ENCODE peak calls at places on chromosomes 4 and X, in five cellular contexts. H is brain microvascular endothelial cell, Y is DND-41, K is transverse colon, L is bronchial epithelial cell. Z is an unnamed sample.

GRCh38 chr4:153651041-153651960 is 32.8 kb upstream of the TLR2 start:
- DNase-seq in H (peak), Y (peak), K (peak), L (peak), Z (no peak)

GRCh38 chr4:42237010-42237409 is 84.6 kb upstream of the BEND4 start:
- DNase-seq in H (no peak), Y (no peak), K (no peak), L (no peak), Z (no peak)

GRCh38 chrX:130171446-130172126 is at the start of gene RAB33A:
- DNase-seq in H (no peak), Y (peak), K (peak), L (no peak), Z (peak)

GRCh38 chrX:4263005-4263404 is 549.6 kb upstream of the PRKX start:
- DNase-seq in H (no peak), Y (no peak), K (no peak), L (peak), Z (peak)

GRCh38 chr4:140743194-140743931 is 12.8 kb downstream of the TBC1D9 start:
- DNase-seq in H (no peak), Y (no peak), K (peak), L (peak), Z (no peak)

GRCh38 chr4:96599752-96600151 is 759.9 kb downstream of the PDHA2 start:
- DNase-seq in H (no peak), Y (no peak), K (no peak), L (no peak), Z (no peak)

GRCh38 chr4:79964020-79964714 is 108.9 kb downstream of the ANTXR2 start:
- DNase-seq in H (no peak), Y (no peak), K (no peak), L (no peak), Z (no peak)

GRCh38 chr4:6366581-6366980 is 96.9 kb downstream of the WFS1 start:
- DNase-seq in H (no peak), Y (no peak), K (no peak), L (no peak), Z (no peak)

GRCh38 chr4:15893967-15894366 is 44.6 kb downstream of the FGFBP1 start:
- DNase-seq in H (peak), Y (no peak), K (no peak), L (peak), Z (peak)

GRCh38 chrX:25083661-25084060 is 67.9 kb upstream of the ARX start:
- DNase-seq in H (no peak), Y (no peak), K (no peak), L (peak), Z (no peak)

GRCh38 chr4:88846232-88846790 is 148.7 kb upstream of the NAP1L5 start:
- DNase-seq in H (no peak), Y (no peak), K (no peak), L (peak), Z (no peak)

GRCh38 chr4:10690185-10690907 is 5.8 kb upstream of the CLNK start:
- DNase-seq in H (no peak), Y (no peak), K (no peak), L (no peak), Z (no peak)

GRCh38 chr4:6141554-6141953 is 58.8 kb downstream of the JAKMIP1 start:
- DNase-seq in H (no peak), Y (no peak), K (no peak), L (no peak), Z (no peak)

GRCh38 chrX:120305531-120306145 is 5.6 kb downstream of the TMEM255A start:
- DNase-seq in H (peak), Y (no peak), K (no peak), L (no peak), Z (no peak)

GRCh38 chr4:139054791-139055376 is 39.3 kb downstream of the NOCT start:
- DNase-seq in H (no peak), Y (no peak), K (no peak), L (no peak), Z (no peak)

GRCh38 chr4:125486354-125486753 is 171.6 kb downstream of the FAT4 start:
- DNase-seq in H (no peak), Y (no peak), K (no peak), L (no peak), Z (no peak)

GRCh38 chr4:159185593-159186023 is 82.7 kb downstream of the RAPGEF2 start:
- DNase-seq in H (no peak), Y (no peak), K (no peak), L (peak), Z (no peak)

GRCh38 chrX:39242187-39242586 is 440.9 kb downstream of the MID1IP1 start:
- DNase-seq in H (no peak), Y (peak), K (peak), L (peak), Z (peak)

GRCh38 chr4:172129593-172129992 is 316.4 kb downstream of the GALNTL6 start:
- DNase-seq in H (no peak), Y (no peak), K (no peak), L (no peak), Z (no peak)

GRCh38 chrX:65985211-65985610 is 54.7 kb downstream of the VSIG4 start:
- DNase-seq in H (no peak), Y (no peak), K (no peak), L (no peak), Z (no peak)

GRCh38 chr4:159884989-159885388 is 782.1 kb downstream of the RAPGEF2 start:
- DNase-seq in H (no peak), Y (no peak), K (no peak), L (no peak), Z (no peak)

GRCh38 chrX:154485150-154486051 is 1.0 kb downstream of the UBL4A start:
- DNase-seq in H (no peak), Y (no peak), K (no peak), L (no peak), Z (no peak)

GRCh38 chr4:8774071-8774470 is 97.6 kb downstream of the HMX1 start:
- DNase-seq in H (no peak), Y (no peak), K (no peak), L (no peak), Z (no peak)

GRCh38 chrX:102154900-102155805 is 624 bp downstream of the BEX5 start:
- DNase-seq in H (no peak), Y (no peak), K (peak), L (peak), Z (peak)

GRCh38 chr4:169756971-169757574 is 671 bp downstream of the HPF1 start:
- DNase-seq in H (no peak), Y (no peak), K (no peak), L (no peak), Z (no peak)

GRCh38 chr4:145804134-145804533 is 124.2 kb downstream of the C4orf51 start:
- DNase-seq in H (peak), Y (no peak), K (no peak), L (peak), Z (no peak)

GRCh38 chr4:39544580-39545315 is 17.5 kb upstream of the UGDH start:
- DNase-seq in H (no peak), Y (no peak), K (no peak), L (no peak), Z (no peak)

GRCh38 chr4:165678236-165678960 is 194.6 kb upstream of the TLL1 start:
- DNase-seq in H (no peak), Y (no peak), K (no peak), L (no peak), Z (no peak)

GRCh38 chr4:41196633-41197332 is 17.6 kb downstream of the APBB2 start:
- DNase-seq in H (no peak), Y (no peak), K (no peak), L (no peak), Z (no peak)

GRCh38 chr4:140504261-140504660 is 6.2 kb upstream of the MGAT4D start:
- DNase-seq in H (no peak), Y (no peak), K (no peak), L (no peak), Z (no peak)

GRCh38 chr4:147103403-147103946 is 157.8 kb upstream of the TTC29 start:
- DNase-seq in H (peak), Y (no peak), K (no peak), L (peak), Z (no peak)

GRCh38 chr4:1330761-1331590 is 16.0 kb upstream of the UVSSA start:
- DNase-seq in H (no peak), Y (no peak), K (no peak), L (no peak), Z (no peak)

GRCh38 chrX:129957241-129958099 is 25.0 kb upstream of the BCORL1 start:
- DNase-seq in H (no peak), Y (peak), K (peak), L (no peak), Z (peak)

GRCh38 chr4:165293927-165294649 is 33.4 kb upstream of the MSMO1 start:
- DNase-seq in H (no peak), Y (no peak), K (no peak), L (peak), Z (no peak)

GRCh38 chr4:111842336-111842735 is 302.9 kb upstream of the FAM241A start:
- DNase-seq in H (no peak), Y (no peak), K (no peak), L (peak), Z (no peak)

GRCh38 chr4:111849726-111850284 is 295.4 kb upstream of the FAM241A start:
- DNase-seq in H (no peak), Y (no peak), K (no peak), L (no peak), Z (no peak)

GRCh38 chr4:111847256-111848108 is 297.8 kb upstream of the FAM241A start:
- DNase-seq in H (no peak), Y (no peak), K (no peak), L (no peak), Z (no peak)
- TF ChIP-seq CTCF in H (peak), Y (no peak), K (no peak), L (no peak), Z (no peak)

GRCh38 chrX:136209016-136209738 is 42.0 kb downstream of the MAP7D3 start:
- DNase-seq in H (peak), Y (peak), K (peak), L (no peak), Z (peak)
- TF ChIP-seq CTCF in H (peak), Y (peak), K (peak), L (peak), Z (peak)

DNA sequence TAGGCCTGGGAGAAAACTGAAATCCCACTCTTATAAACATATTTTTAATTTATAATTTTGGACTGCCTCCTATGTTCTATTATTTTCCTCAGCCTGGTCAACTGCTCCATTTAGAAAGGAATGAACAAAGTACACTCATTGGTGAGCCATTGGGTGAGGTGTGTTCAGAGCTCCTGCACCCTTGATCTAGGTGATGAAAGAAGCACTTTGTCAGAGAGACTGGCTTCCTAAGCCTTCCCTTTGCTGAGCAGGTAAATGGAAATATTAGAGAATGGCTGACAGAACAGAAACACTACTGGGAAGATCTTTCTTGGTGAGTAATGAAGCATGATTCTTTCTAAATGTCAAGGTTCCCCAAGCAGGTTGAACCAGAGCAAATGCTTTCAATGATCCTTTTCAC is 19.0 kb upstream of the ARHGAP24 start:
- DNase-seq in H (no peak), Y (no peak), K (no peak), L (peak), Z (no peak)
- TF ChIP-seq CTCF in H (no peak), Y (no peak), K (no peak), L (no peak), Z (no peak)

GRCh38 chr4:105473340-105474109 is at the start of gene PPA2:
- DNase-seq in H (peak), Y (peak), K (peak), L (peak), Z (peak)
- TF ChIP-seq CTCF in H (no peak), Y (no peak), K (no peak), L (no peak), Z (no peak)

GRCh38 chr4:161952382-161952781 is 211.4 kb downstream of the FSTL5 start:
- DNase-seq in H (no peak), Y (no peak), K (no peak), L (no peak), Z (no peak)
- TF ChIP-seq CTCF in H (no peak), Y (no peak), K (no peak), L (no peak), Z (no peak)

GRCh38 chr4:183124228-183124627 is 25.2 kb downstream of the WWC2 start:
- DNase-seq in H (no peak), Y (no peak), K (no peak), L (no peak), Z (no peak)

GRCh38 chr4:183129675-183130074 is 30.6 kb downstream of the WWC2 start:
- DNase-seq in H (no peak), Y (no peak), K (no peak), L (no peak), Z (no peak)

GRCh38 chr4:183129125-183129524 is 30.1 kb downstream of the WWC2 start:
- DNase-seq in H (no peak), Y (no peak), K (no peak), L (no peak), Z (no peak)

GRCh38 chr4:183130328-183131155 is 31.5 kb downstream of the WWC2 start:
- DNase-seq in H (peak), Y (no peak), K (no peak), L (peak), Z (peak)

GRCh38 chr4:183124865-183125264 is 25.8 kb downstream of the WWC2 start:
- DNase-seq in H (no peak), Y (no peak), K (no peak), L (no peak), Z (no peak)
- TF ChIP-seq CTCF in H (no peak), Y (no peak), K (no peak), L (no peak), Z (no peak)

GRCh38 chrX:74534569-74535038 is 79.8 kb downstream of the RLIM start:
- DNase-seq in H (peak), Y (no peak), K (no peak), L (peak), Z (no peak)

GRCh38 chrX:74537011-74537390 is 77.4 kb downstream of the RLIM start:
- DNase-seq in H (peak), Y (no peak), K (no peak), L (peak), Z (no peak)

GRCh38 chrX:74535633-74536141 is 78.7 kb downstream of the RLIM start:
- DNase-seq in H (peak), Y (no peak), K (peak), L (peak), Z (peak)

GRCh38 chrX:74536142-74537010 is 78.0 kb downstream of the RLIM start:
- DNase-seq in H (peak), Y (no peak), K (peak), L (peak), Z (peak)

DNA sequence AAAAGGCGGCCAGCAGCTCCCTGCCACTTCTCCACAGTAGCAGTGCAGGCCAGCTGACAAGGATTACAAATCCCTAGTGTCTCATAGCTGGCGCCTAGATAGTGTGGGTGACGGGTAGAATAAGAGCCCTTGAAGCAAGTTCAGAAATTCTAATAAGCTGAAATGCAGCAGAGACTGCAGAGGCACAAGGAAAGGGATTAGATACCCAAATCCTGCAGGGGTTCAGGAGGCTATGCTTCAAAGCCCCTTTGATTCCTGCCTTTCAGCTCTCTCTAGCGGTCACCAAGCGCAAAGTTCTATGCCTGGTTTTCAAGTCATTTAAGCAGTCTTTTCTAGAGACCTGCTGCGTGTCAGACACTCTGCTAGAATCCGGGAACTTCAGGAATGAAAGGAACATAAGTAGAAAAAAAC is 79.2 kb downstream of the RLIM start:
- DNase-seq in H (peak), Y (no peak), K (peak), L (peak), Z (no peak)
- TF ChIP-seq CTCF in H (peak), Y (no peak), K (no peak), L (peak), Z (no peak)